ENCODE peak calls at places on chromosomes 16 and 17, in five cellular contexts. One of them, this sample, is unnamed.

GRCh38 chr16:73143681-73144370 is 95.9 kb upstream of the ZFHX3 start:
- DNase-seq in upper lobe of left lung: no peak
- DNase-seq in ovary: no peak
- DNase-seq in A549: no peak
- DNase-seq in sigmoid colon: no peak
- DNase-seq in this sample: no peak

GRCh38 chr16:66650707-66651473 is 45.7 kb downstream of the CMTM4 start:
- DNase-seq in upper lobe of left lung: peak; percentile 76
- DNase-seq in ovary: peak; percentile 77
- DNase-seq in A549: peak; percentile 79
- DNase-seq in sigmoid colon: peak; percentile 85
- DNase-seq in this sample: peak; percentile 94

GRCh38 chr17:50199651-50200446 is 1.6 kb downstream of the COL1A1 start:
- DNase-seq in upper lobe of left lung: peak; percentile 92
- DNase-seq in ovary: peak; percentile 98
- DNase-seq in A549: peak; percentile 96
- DNase-seq in sigmoid colon: peak; percentile 99
- DNase-seq in this sample: peak; percentile 99

GRCh38 chr17:39096435-39097158 is 54.8 kb downstream of the PLXDC1 start:
- DNase-seq in upper lobe of left lung: peak; percentile 25
- DNase-seq in ovary: peak; percentile 58
- DNase-seq in A549: no peak
- DNase-seq in sigmoid colon: no peak
- DNase-seq in this sample: no peak

GRCh38 chr17:4358154-4358553 is 8.3 kb downstream of the UBE2G1 start:
- DNase-seq in upper lobe of left lung: no peak
- DNase-seq in ovary: no peak
- DNase-seq in A549: no peak
- DNase-seq in sigmoid colon: no peak
- DNase-seq in this sample: no peak

GRCh38 chr16:84065536-84066132 is 23.0 kb upstream of the SLC38A8 start:
- DNase-seq in upper lobe of left lung: peak; percentile 48
- DNase-seq in ovary: no peak
- DNase-seq in A549: peak; percentile 39
- DNase-seq in sigmoid colon: no peak
- DNase-seq in this sample: no peak

GRCh38 chr17:74749262-74750038 is 1.0 kb downstream of the NHERF1 start:
- DNase-seq in upper lobe of left lung: peak; percentile 45
- DNase-seq in ovary: peak; percentile 51
- DNase-seq in A549: no peak
- DNase-seq in sigmoid colon: no peak
- DNase-seq in this sample: no peak

GRCh38 chr17:48610282-48611211 is at the start of gene HOXB7:
- DNase-seq in upper lobe of left lung: peak; percentile 29
- DNase-seq in ovary: no peak
- DNase-seq in A549: peak; percentile 91
- DNase-seq in sigmoid colon: peak; percentile 88
- DNase-seq in this sample: no peak

GRCh38 chr17:35432176-35433074 is at the start of gene SLFN12:
- DNase-seq in upper lobe of left lung: peak; percentile 80
- DNase-seq in ovary: peak; percentile 58
- DNase-seq in A549: no peak
- DNase-seq in sigmoid colon: peak; percentile 87
- DNase-seq in this sample: no peak

GRCh38 chr17:74760404-74761105 is 12.1 kb downstream of the NHERF1 start:
- DNase-seq in upper lobe of left lung: no peak
- DNase-seq in ovary: no peak
- DNase-seq in A549: no peak
- DNase-seq in sigmoid colon: no peak
- DNase-seq in this sample: no peak

GRCh38 chr17:50475362-50475761 is 3.3 kb upstream of the RSAD1 start:
- DNase-seq in upper lobe of left lung: no peak
- DNase-seq in ovary: no peak
- DNase-seq in A549: no peak
- DNase-seq in sigmoid colon: no peak
- DNase-seq in this sample: no peak

GRCh38 chr16:85940214-85940613 is 41.3 kb downstream of the IRF8 start:
- DNase-seq in upper lobe of left lung: peak; percentile 36
- DNase-seq in ovary: no peak
- DNase-seq in A549: no peak
- DNase-seq in sigmoid colon: no peak
- DNase-seq in this sample: no peak

GRCh38 chr16:66204761-66205160 is 161.7 kb upstream of the CDH5 start:
- DNase-seq in upper lobe of left lung: no peak
- DNase-seq in ovary: no peak
- DNase-seq in A549: no peak
- DNase-seq in sigmoid colon: no peak
- DNase-seq in this sample: no peak

GRCh38 chr16:47519996-47520679 is 59.0 kb downstream of the PHKB start:
- DNase-seq in upper lobe of left lung: no peak
- DNase-seq in ovary: no peak
- DNase-seq in A549: no peak
- DNase-seq in sigmoid colon: no peak
- DNase-seq in this sample: no peak
- TF ChIP-seq EP300 in upper lobe of left lung: no peak
- TF ChIP-seq EP300 in ovary: no peak
- TF ChIP-seq EP300 in A549: no peak
- TF ChIP-seq EP300 in sigmoid colon: no peak
- TF ChIP-seq EP300 in this sample: no peak

GRCh38 chr17:57861737-57862409 is 12.0 kb upstream of the MRPS23 start:
- DNase-seq in upper lobe of left lung: peak; percentile 69
- DNase-seq in ovary: peak; percentile 58
- DNase-seq in A549: peak; percentile 69
- DNase-seq in sigmoid colon: peak; percentile 89
- DNase-seq in this sample: peak; percentile 95
- TF ChIP-seq EP300 in upper lobe of left lung: no peak
- TF ChIP-seq EP300 in ovary: no peak
- TF ChIP-seq EP300 in A549: no peak
- TF ChIP-seq EP300 in sigmoid colon: no peak
- TF ChIP-seq EP300 in this sample: no peak

GRCh38 chr17:76268991-76269981 is 4.1 kb downstream of the UBALD2 start:
- DNase-seq in upper lobe of left lung: no peak
- DNase-seq in ovary: no peak
- DNase-seq in A549: no peak
- DNase-seq in sigmoid colon: no peak
- DNase-seq in this sample: no peak
- TF ChIP-seq EP300 in upper lobe of left lung: no peak
- TF ChIP-seq EP300 in ovary: no peak
- TF ChIP-seq EP300 in A549: no peak
- TF ChIP-seq EP300 in sigmoid colon: no peak
- TF ChIP-seq EP300 in this sample: no peak

DNA sequence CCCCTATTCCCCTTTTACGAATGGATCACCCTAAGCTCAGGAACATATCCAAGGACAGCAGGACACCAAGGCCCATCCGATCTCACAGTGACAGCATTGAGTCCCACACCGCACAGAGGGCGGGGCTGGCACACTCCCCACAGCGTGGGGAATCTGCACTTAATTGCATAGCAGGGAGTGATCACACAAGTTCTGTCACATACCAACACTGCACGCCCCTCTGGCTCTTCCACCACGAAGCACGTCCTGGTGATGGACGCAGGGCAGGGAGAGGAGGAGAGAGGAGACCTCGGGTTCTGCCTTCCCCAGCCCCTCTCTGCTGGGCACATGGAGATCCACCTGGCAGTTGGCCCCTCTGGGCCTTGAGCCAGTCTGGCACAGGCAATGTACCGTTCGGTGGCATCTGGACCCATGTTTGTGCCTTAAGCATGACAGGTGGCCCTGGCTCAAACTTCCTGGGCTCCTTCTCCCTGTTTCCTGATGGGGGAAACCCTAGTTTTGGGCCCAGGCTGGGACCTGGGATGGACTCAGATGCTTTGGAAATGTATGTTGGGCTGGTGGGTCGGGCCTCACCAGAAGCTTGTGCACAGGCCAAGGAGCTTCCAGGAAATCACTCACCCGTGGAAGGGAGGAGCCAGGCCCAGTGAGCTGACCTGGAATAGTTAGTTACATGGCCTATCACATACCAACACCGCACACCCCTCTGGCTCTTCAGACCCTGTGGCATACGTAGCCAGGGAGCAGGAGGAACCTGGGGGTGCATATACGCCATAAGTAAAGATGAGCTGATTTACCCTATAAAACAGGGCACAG is 35.1 kb upstream of the CREBBP start:
- DNase-seq in upper lobe of left lung: no peak
- DNase-seq in ovary: no peak
- DNase-seq in A549: no peak
- DNase-seq in sigmoid colon: peak; percentile 24
- DNase-seq in this sample: no peak
- TF ChIP-seq EP300 in upper lobe of left lung: no peak
- TF ChIP-seq EP300 in ovary: no peak
- TF ChIP-seq EP300 in A549: no peak
- TF ChIP-seq EP300 in sigmoid colon: no peak
- TF ChIP-seq EP300 in this sample: no peak

GRCh38 chr16:71669926-71670536 is 44.0 kb downstream of the MARVELD3 start:
- DNase-seq in upper lobe of left lung: no peak
- DNase-seq in ovary: no peak
- DNase-seq in A549: no peak
- DNase-seq in sigmoid colon: no peak
- DNase-seq in this sample: no peak

GRCh38 chr16:71666264-71666663 is 40.3 kb downstream of the MARVELD3 start:
- DNase-seq in upper lobe of left lung: no peak
- DNase-seq in ovary: no peak
- DNase-seq in A549: no peak
- DNase-seq in sigmoid colon: no peak
- DNase-seq in this sample: no peak

GRCh38 chr16:71671165-71671564 is 45.2 kb downstream of the MARVELD3 start:
- DNase-seq in upper lobe of left lung: no peak
- DNase-seq in ovary: no peak
- DNase-seq in A549: no peak
- DNase-seq in sigmoid colon: no peak
- DNase-seq in this sample: no peak

GRCh38 chr16:71670537-71670936 is 44.6 kb downstream of the MARVELD3 start:
- DNase-seq in upper lobe of left lung: no peak
- DNase-seq in ovary: no peak
- DNase-seq in A549: no peak
- DNase-seq in sigmoid colon: no peak
- DNase-seq in this sample: no peak

GRCh38 chr16:71666928-71667707 is 41.1 kb downstream of the MARVELD3 start:
- DNase-seq in upper lobe of left lung: no peak
- DNase-seq in ovary: no peak
- DNase-seq in A549: no peak
- DNase-seq in sigmoid colon: no peak
- DNase-seq in this sample: no peak
- TF ChIP-seq EP300 in upper lobe of left lung: no peak
- TF ChIP-seq EP300 in ovary: no peak
- TF ChIP-seq EP300 in A549: no peak
- TF ChIP-seq EP300 in sigmoid colon: no peak
- TF ChIP-seq EP300 in this sample: no peak

GRCh38 chr17:34133350-34133749 is 121.7 kb upstream of the CCL2 start:
- DNase-seq in upper lobe of left lung: peak; percentile 44
- DNase-seq in ovary: no peak
- DNase-seq in A549: no peak
- DNase-seq in sigmoid colon: no peak
- DNase-seq in this sample: peak; percentile 88
- TF ChIP-seq EP300 in upper lobe of left lung: no peak
- TF ChIP-seq EP300 in ovary: no peak
- TF ChIP-seq EP300 in A549: no peak
- TF ChIP-seq EP300 in sigmoid colon: no peak
- TF ChIP-seq EP300 in this sample: no peak

This sample was measured in esophagus muscularis mucosa.